ENCODE peak calls at places on chromosomes 6 and 20, in nine cellular contexts. W, E, V, H, Q, O, S, P and B are unnamed samples.

GRCh38 chr20:31837896-31838397 is 7.5 kb downstream of the FOXS1 start:
- DNase-seq in W (no peak), E (no peak), V (no peak), H (peak; percentile 51), Q (no peak), O (no peak), S (peak; percentile 29), P (peak; percentile 64), B (peak; percentile 46)

GRCh38 chr6:30810813-30811329 is 66.5 kb upstream of the IER3 start:
- DNase-seq in W (no peak), E (peak; percentile 63), V (no peak), H (no peak), Q (no peak), O (no peak), S (no peak), P (no peak), B (no peak)

GRCh38 chr6:129593233-129593564 is 116.8 kb downstream of the ARHGAP18 start:
- DNase-seq in W (no peak), E (no peak), V (no peak), H (peak; percentile 66), Q (no peak), O (no peak), S (peak; percentile 81), P (no peak), B (peak; percentile 18)

GRCh38 chr6:169738972-169739529 is 12.3 kb downstream of the DYNLT2 start:
- DNase-seq in W (no peak), E (no peak), V (no peak), H (no peak), Q (no peak), O (no peak), S (no peak), P (no peak), B (no peak)

GRCh38 chr20:63635431-63636141 is 8.7 kb upstream of the GMEB2 start:
- DNase-seq in W (no peak), E (no peak), V (no peak), H (no peak), Q (peak; percentile 79), O (no peak), S (no peak), P (no peak), B (no peak)

GRCh38 chr6:4603291-4603690 is 172.9 kb upstream of the CDYL start:
- DNase-seq in W (no peak), E (no peak), V (no peak), H (no peak), Q (no peak), O (no peak), S (peak; percentile 97), P (peak; percentile 80), B (peak; percentile 95)

GRCh38 chr20:17505664-17506517 is 25.3 kb downstream of the BFSP1 start:
- DNase-seq in W (no peak), E (no peak), V (no peak), H (peak; percentile 54), Q (peak; percentile 25), O (no peak), S (peak; percentile 57), P (peak; percentile 17), B (peak; percentile 62)

GRCh38 chr20:3828798-3829197 is 8.5 kb downstream of the AP5S1 start:
- DNase-seq in W (no peak), E (no peak), V (no peak), H (no peak), Q (no peak), O (no peak), S (no peak), P (no peak), B (no peak)

GRCh38 chr20:57451759-57452661 is 60.8 kb downstream of the RBM38 start:
- DNase-seq in W (no peak), E (no peak), V (no peak), H (peak; percentile 18), Q (no peak), O (no peak), S (no peak), P (no peak), B (no peak)

GRCh38 chr6:97401533-97401932 is 118.5 kb upstream of the MMS22L start:
- DNase-seq in W (no peak), E (no peak), V (no peak), H (no peak), Q (no peak), O (no peak), S (no peak), P (peak; percentile 22), B (peak; percentile 44)

GRCh38 chr6:12748411-12748810 is 31.8 kb downstream of the PHACTR1 start:
- DNase-seq in W (no peak), E (no peak), V (no peak), H (no peak), Q (no peak), O (no peak), S (no peak), P (no peak), B (no peak)

GRCh38 chr20:51350941-51351631 is 191.4 kb downstream of the NFATC2 start:
- DNase-seq in W (no peak), E (no peak), V (no peak), H (peak; percentile 89), Q (no peak), O (no peak), S (peak; percentile 84), P (peak; percentile 96), B (peak; percentile 64)

GRCh38 chr20:45322952-45323383 is 14.9 kb upstream of the MATN4 start:
- DNase-seq in W (no peak), E (peak; percentile 55), V (no peak), H (peak; percentile 66), Q (no peak), O (no peak), S (peak; percentile 58), P (no peak), B (peak; percentile 55)

GRCh38 chr20:43755851-43756250 is 29.0 kb upstream of the GTSF1L start:
- DNase-seq in W (no peak), E (no peak), V (no peak), H (peak; percentile 78), Q (no peak), O (no peak), S (peak; percentile 57), P (peak; percentile 49), B (peak; percentile 42)

GRCh38 chr6:119524410-119524809 is 174.8 kb upstream of the MAN1A1 start:
- DNase-seq in W (no peak), E (no peak), V (no peak), H (no peak), Q (no peak), O (no peak), S (no peak), P (no peak), B (no peak)

GRCh38 chr6:166465671-166466087 is 82.9 kb upstream of the MPC1 start:
- DNase-seq in W (peak; percentile 56), E (no peak), V (no peak), H (peak; percentile 57), Q (no peak), O (no peak), S (peak; percentile 35), P (no peak), B (peak; percentile 61)
- TF ChIP-seq CTCF in W (peak; percentile 32), E (no peak), V (no peak), H (peak; percentile 11), Q (no peak), O (no peak), S (peak; percentile 12), P (peak; percentile 11), B (peak; percentile 31)

GRCh38 chr20:362271-363254 is 15.7 kb downstream of the NRSN2 start:
- DNase-seq in W (peak; percentile 43), E (peak; percentile 82), V (peak; percentile 57), H (peak; percentile 91), Q (no peak), O (no peak), S (peak; percentile 94), P (peak; percentile 76), B (peak; percentile 92)
- TF ChIP-seq CTCF in W (no peak), E (peak; percentile 45), V (peak; percentile 28), H (no peak), Q (no peak), O (no peak), S (peak; percentile 55), P (peak; percentile 20), B (peak; percentile 56)

DNA sequence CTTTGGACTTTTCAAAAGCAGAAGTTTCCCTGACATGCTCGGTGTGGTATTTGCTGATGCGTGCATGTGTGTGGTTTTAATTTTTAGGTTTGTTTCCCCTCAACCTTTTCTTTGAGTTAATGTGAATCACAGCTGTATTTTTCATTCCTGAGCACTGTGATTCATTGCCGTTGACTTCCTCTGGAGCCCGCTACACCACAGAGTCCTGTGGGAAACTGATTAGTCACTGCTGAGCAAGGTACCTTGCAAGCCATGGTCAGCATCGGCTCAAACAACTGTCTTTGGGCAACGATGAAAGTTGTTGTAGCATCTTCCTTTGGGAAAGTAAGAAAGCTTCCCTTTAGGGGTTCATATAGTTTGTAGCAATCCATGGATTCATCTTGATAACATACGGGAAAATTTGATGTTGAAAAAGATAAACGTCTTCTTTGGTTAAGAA is 57.5 kb downstream of the RIN2 start:
- DNase-seq in W (no peak), E (no peak), V (no peak), H (peak; percentile 97), Q (no peak), O (peak; percentile 22), S (peak; percentile 91), P (peak; percentile 99), B (peak; percentile 92)
- TF ChIP-seq CTCF in W (peak; percentile 21), E (no peak), V (no peak), H (no peak), Q (no peak), O (no peak), S (no peak), P (no peak), B (no peak)

GRCh38 chr20:2401527-2401926 is 20.8 kb downstream of the TGM6 start:
- DNase-seq in W (no peak), E (no peak), V (no peak), H (no peak), Q (no peak), O (no peak), S (no peak), P (no peak), B (no peak)

GRCh38 chr20:2400290-2400689 is 19.6 kb downstream of the TGM6 start:
- DNase-seq in W (no peak), E (no peak), V (no peak), H (no peak), Q (no peak), O (no peak), S (no peak), P (no peak), B (no peak)

GRCh38 chr20:2403291-2404052 is 22.8 kb downstream of the TGM6 start:
- DNase-seq in W (no peak), E (no peak), V (no peak), H (no peak), Q (no peak), O (no peak), S (no peak), P (no peak), B (no peak)

GRCh38 chr20:2399390-2399789 is 18.7 kb downstream of the TGM6 start:
- DNase-seq in W (no peak), E (no peak), V (no peak), H (no peak), Q (no peak), O (no peak), S (no peak), P (no peak), B (no peak)

DNA sequence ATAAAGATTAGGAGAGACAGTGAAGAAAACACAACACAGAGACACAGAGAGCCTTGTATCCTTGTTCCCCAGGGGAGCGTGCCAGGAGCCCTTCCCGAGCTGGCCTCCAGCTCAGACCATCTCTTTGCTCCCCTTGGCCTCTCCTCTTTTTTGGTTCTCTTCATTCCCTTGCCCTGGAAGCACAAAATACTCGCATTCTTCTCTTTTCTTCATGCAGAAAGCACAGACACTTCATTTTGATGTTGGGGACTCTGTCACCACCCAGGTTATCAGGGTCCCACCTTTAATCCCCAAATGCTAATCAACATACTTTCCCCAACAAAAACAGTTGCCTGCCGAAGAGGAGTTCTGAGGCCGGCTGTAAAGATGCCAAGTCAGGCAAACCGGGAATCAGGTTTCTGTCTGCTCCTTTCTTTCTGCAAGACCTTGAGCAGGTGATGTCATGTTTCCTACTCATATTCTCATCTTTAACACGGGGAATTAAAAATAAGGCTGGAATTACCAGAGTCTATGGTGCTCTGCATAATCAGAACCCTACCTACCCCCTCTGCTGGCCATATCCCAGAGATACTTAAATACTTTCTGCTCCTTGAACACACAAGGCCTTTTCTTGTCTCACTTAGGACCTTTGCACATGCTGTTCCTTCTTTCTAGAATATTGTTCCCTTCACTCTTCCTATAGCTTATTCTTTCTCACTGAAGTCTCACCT is 21.7 kb downstream of the TGM6 start:
- DNase-seq in W (no peak), E (no peak), V (no peak), H (peak; percentile 65), Q (no peak), O (no peak), S (peak; percentile 10), P (peak; percentile 43), B (peak; percentile 70)
- TF ChIP-seq CTCF in W (no peak), E (no peak), V (no peak), H (peak; percentile 61), Q (no peak), O (peak; percentile 36), S (peak; percentile 31), P (peak; percentile 47), B (peak; percentile 50)